ENCODE peak calls at places on chromosomes 7 and 10, in five cellular contexts. E, Z, H, Y and R are unnamed samples.

GRCh38 chr10:3925184-3925583 is 140.2 kb upstream of the KLF6 start:
- DNase-seq in Z (no peak), Y (no peak), E (no peak), H (no peak), R (no peak)

GRCh38 chr10:105964009-105964408 is 1200.5 kb downstream of the SORCS1 start:
- DNase-seq in Y (no peak), Z (no peak), E (no peak), H (no peak), R (no peak)

GRCh38 chr10:74371696-74372095 is 220.7 kb downstream of the ADK start:
- DNase-seq in H (no peak), Z (no peak), Y (no peak), E (no peak), R (no peak)

GRCh38 chr10:71860243-71861029 is 9.4 kb upstream of the PSAP start:
- DNase-seq in Z (peak; percentile 94), E (peak; percentile 72), Y (peak; percentile 65), H (peak; percentile 95), R (peak; percentile 89)

GRCh38 chr7:55476071-55476803 is 96.1 kb downstream of the VOPP1 start:
- DNase-seq in Y (no peak), E (no peak), H (no peak), Z (no peak), R (no peak)

GRCh38 chr7:101163281-101164070 is 1.9 kb downstream of the VGF start:
- DNase-seq in E (peak; percentile 63), Z (no peak), H (no peak), Y (no peak), R (peak; percentile 91)

GRCh38 chr7:2710901-2711551 is 23.0 kb downstream of the AMZ1 start:
- DNase-seq in Z (no peak), H (no peak), Y (peak; percentile 80), E (no peak), R (no peak)

GRCh38 chr10:89079991-89080390 is 89.4 kb downstream of the FAS start:
- DNase-seq in E (no peak), Y (no peak), Z (no peak), H (no peak), R (no peak)

GRCh38 chr10:15427836-15428414 is 56.8 kb upstream of the FAM171A1 start:
- DNase-seq in Z (peak; percentile 68), Y (peak; percentile 14), E (peak; percentile 62), H (no peak), R (peak; percentile 58)

GRCh38 chr7:140209866-140210609 is 33.3 kb upstream of the KDM7A start:
- DNase-seq in Z (no peak), Y (peak; percentile 93), H (no peak), E (no peak), R (peak; percentile 77)

GRCh38 chr10:14162626-14163344 is 167.9 kb downstream of the FRMD4A start:
- DNase-seq in Y (no peak), Z (no peak), E (no peak), H (no peak), R (no peak)

GRCh38 chr10:110529596-110530011 is 31.9 kb downstream of the DUSP5 start:
- DNase-seq in E (no peak), H (no peak), Y (peak; percentile 9), Z (no peak), R (no peak)
- H3K4me1 ChIP-seq in E (peaks cover 19% of the 10 kb centered on the region), H (peaks cover 75% of the 10 kb centered on the region), Y (peaks cover 45% of the 10 kb centered on the region), Z (peaks cover 6% of the 10 kb centered on the region), R (peaks cover 4% of the 10 kb centered on the region)

DNA sequence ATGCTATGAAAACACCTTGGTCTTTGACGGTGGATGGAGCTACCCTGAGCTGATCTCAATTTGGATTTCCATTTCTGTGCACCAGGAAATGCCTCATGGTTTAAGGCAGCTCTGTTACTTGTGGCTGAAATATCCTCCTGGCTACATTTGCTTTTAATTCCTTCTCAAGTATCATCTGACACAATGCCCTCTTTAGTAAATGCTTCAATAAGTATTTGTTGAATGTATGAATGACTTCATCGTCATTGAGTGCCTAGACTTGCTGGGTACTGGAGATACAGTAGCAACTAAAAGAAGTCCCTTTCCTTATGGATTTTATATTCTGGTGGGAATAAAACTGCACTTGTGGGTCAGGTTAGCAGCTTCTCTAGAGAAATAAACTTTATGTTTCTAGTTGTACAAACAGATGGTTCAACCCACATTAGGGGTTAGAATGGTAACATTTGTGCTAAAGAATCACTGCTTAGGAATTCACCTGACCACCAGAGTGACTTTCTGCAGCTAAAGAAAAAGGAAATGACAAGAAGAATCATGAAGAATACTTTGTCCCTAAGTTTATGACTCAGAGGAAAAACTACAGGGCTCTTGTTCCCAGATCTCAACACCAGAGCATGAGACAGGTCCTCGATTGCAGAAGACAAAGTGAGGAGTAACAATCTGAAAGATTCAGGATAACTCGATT is 21.8 kb upstream of the SMNDC1 start:
- DNase-seq in E (no peak), H (no peak), Z (no peak), Y (no peak), R (no peak)
- H3K4me3 ChIP-seq in E (no peak overlapping the region), H (no peak overlapping the region), Z (no peak overlapping the region), Y (no peak overlapping the region), R (no peak overlapping the region)

DNA sequence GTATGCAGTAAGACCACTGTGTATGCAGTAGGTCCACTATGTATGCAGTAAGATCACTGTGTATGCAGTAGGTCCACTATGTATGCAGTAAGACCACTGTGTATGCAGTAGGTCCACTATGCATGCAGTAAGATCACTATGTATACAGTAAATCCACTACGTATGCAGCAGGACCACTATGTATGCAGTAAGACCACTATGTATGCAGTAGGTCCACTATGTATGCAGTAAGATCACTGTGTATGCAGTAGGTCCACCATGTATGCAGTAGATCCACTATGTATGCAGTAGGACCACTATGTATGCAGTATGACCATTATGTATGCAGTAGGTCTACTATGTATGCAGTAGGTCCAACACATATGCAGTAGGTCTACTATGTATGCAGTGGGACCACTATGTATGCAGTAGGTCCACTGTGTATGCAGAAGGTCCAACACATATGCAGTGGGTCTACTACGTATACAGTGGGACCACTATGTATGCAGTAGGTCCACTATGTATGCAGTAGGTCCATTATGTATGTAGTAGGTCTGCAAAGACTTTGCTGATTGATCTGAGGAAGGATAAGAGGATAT is 313.6 kb downstream of the ADARB2 start:
- DNase-seq in E (no peak), Y (no peak), H (no peak), Z (no peak), R (no peak)
- H3K4me2 ChIP-seq in E (no peak overlapping the region), Y (no peak overlapping the region), H (no peak overlapping the region), Z (no peak overlapping the region), R (peak overlapping the region; percentile 52)

GRCh38 chr7:121795736-121796135 is 77.2 kb upstream of the PTPRZ1 start:
- DNase-seq in Z (no peak), E (no peak), H (no peak), Y (no peak), R (no peak)
- H3K4me1 ChIP-seq in Z (no peaks in the 10 kb centered on the region), E (peaks cover 54% of the 10 kb centered on the region), H (no peaks in the 10 kb centered on the region), Y (no peaks in the 10 kb centered on the region), R (no peaks in the 10 kb centered on the region)

GRCh38 chr10:24382045-24382444 is 173.1 kb downstream of the KIAA1217 start:
- DNase-seq in Z (no peak), Y (no peak), E (no peak), H (no peak), R (no peak)

GRCh38 chr10:24382596-24382978 is 173.6 kb downstream of the KIAA1217 start:
- DNase-seq in H (no peak), Z (no peak), E (no peak), Y (no peak), R (no peak)

GRCh38 chr10:24382979-24383663 is 174.2 kb downstream of the KIAA1217 start:
- DNase-seq in H (no peak), Y (no peak), E (no peak), Z (peak; percentile 65), R (no peak)

GRCh38 chr10:24383681-24384106 is 174.8 kb downstream of the KIAA1217 start:
- DNase-seq in Y (no peak), Z (peak; percentile 96), H (peak; percentile 71), E (peak; percentile 26), R (peak; percentile 41)

DNA sequence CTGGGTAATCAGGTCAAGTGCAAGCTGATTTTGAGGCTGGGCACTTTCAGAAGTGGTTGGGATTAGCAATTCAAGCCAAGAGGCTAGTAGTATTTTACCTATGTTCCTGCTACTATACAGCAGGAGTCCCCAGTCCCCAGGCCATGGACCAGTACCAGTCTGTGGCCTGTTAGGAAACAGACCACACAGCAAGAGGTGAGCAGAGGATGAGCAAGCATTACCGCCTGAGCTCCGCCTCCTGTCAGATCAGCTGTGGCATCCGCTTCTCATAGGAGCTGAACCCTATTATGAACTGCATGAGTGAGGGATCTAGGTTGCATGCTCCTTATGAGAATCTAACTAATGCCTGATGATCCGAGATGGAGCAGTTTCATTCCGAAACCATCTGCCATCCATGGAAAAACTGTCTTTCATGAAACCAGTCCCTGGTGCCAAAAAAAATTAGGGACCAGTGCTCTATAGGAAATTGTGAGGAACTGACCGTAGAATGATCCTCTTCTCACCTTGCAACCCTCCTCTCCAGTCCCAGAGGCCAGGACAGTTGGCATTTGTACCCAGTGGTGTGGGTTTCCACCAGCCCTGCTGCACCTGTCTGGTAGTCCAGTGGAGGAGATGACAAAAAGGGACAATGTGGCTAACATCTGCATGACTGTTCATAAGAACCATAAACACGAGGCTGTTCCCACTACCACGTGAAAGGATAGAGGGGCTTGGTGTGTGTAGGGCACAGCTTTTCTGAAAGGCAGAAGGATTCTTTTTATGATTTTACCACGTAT is 172.5 kb downstream of the KIAA1217 start:
- DNase-seq in H (no peak), E (no peak), Z (no peak), Y (no peak), R (no peak)
- H3K4me3 ChIP-seq in H (no peak overlapping the region), E (no peak overlapping the region), Z (no peak overlapping the region), Y (no peak overlapping the region), R (no peak overlapping the region)

GRCh38 chr10:62464308-62464707 is 90.1 kb downstream of the ZNF365 start:
- DNase-seq in Z (no peak), Y (no peak), E (no peak), H (no peak), R (no peak)
- H3K4me2 ChIP-seq in Z (no peak overlapping the region), Y (no peak overlapping the region), E (no peak overlapping the region), H (no peak overlapping the region), R (no peak overlapping the region)

GRCh38 chr7:36188923-36189322 is 35.9 kb downstream of the EEPD1 start:
- DNase-seq in H (no peak), Z (no peak), E (peak; percentile 52), Y (no peak), R (peak; percentile 59)

GRCh38 chr7:36191292-36191920 is 38.4 kb downstream of the EEPD1 start:
- DNase-seq in Y (peak; percentile 33), H (no peak), E (no peak), Z (no peak), R (peak; percentile 72)

GRCh38 chr7:36192050-36192824 is 39.2 kb downstream of the EEPD1 start:
- DNase-seq in Y (peak; percentile 65), E (no peak), Z (peak; percentile 21), H (no peak), R (peak; percentile 95)

GRCh38 chr7:36190447-36191291 is 37.6 kb downstream of the EEPD1 start:
- DNase-seq in H (no peak), E (no peak), Z (no peak), Y (peak; percentile 41), R (peak; percentile 59)

DNA sequence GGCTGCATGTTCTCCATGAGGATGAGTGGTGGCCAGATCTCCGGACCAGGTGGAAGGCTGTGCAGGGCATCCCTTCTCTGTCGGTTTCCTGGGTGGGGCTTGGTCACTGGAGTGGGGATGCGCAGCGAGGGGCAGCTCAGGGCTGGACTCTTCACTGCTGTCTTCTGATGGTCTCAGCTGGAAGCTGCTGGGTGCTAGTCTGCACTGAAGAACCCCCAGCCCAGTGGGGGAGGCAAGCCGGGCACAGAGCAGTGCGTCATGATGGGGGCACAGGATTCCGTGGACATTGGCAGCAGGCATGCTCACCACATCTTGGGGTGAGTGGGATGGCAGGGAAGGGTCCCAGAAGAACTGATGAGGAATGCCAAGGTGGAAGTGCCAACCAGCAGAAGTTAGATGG is 39.8 kb downstream of the EEPD1 start:
- DNase-seq in Y (no peak), Z (no peak), H (no peak), E (no peak), R (no peak)
- H3K4me1 ChIP-seq in Y (peaks cover 67% of the 10 kb centered on the region), Z (no peaks in the 10 kb centered on the region), H (peaks cover 29% of the 10 kb centered on the region), E (peaks cover 10% of the 10 kb centered on the region), R (peaks cover 82% of the 10 kb centered on the region)

GRCh38 chr7:47651355-47652317 is 69.7 kb upstream of the TNS3 start:
- DNase-seq in H (peak; percentile 79), Z (no peak), E (no peak), Y (no peak), R (no peak)
- H3K4me3 ChIP-seq in H (no peak overlapping the region), Z (no peak overlapping the region), E (no peak overlapping the region), Y (no peak overlapping the region), R (no peak overlapping the region)